ENCODE peak calls at places on chromosomes 5 and 9, in four cellular contexts. One of them, this sample, is unnamed.
A peak's percentile ranks its signal among the peaks of the same experiment; 100 is the strongest.

GRCh38 chr5:32711693-32712462 is 757 bp downstream of the NPR3 start:
- DNase-seq in AG04449: no peak
- DNase-seq in choroid plexus epithelial cell: peak; percentile 25
- DNase-seq in AG09309: no peak
- DNase-seq in this sample: no peak

GRCh38 chr5:53549792-53550191 is 10.6 kb upstream of the NDUFS4 start:
- DNase-seq in AG09309: no peak
- DNase-seq in choroid plexus epithelial cell: no peak
- DNase-seq in AG04449: no peak
- DNase-seq in this sample: no peak

GRCh38 chr9:72997387-72997995 is 44.6 kb upstream of the ALDH1A1 start:
- DNase-seq in choroid plexus epithelial cell: no peak
- DNase-seq in AG04449: no peak
- DNase-seq in AG09309: no peak
- DNase-seq in this sample: no peak

GRCh38 chr5:133754575-133755169 is 142.3 kb upstream of the FSTL4 start:
- DNase-seq in AG09309: no peak
- DNase-seq in AG04449: no peak
- DNase-seq in choroid plexus epithelial cell: peak; percentile 66
- DNase-seq in this sample: peak; percentile 3

GRCh38 chr9:135797507-135798302 is 95.7 kb downstream of the KCNT1 start:
- DNase-seq in AG04449: no peak
- DNase-seq in choroid plexus epithelial cell: peak; percentile 51
- DNase-seq in AG09309: no peak
- DNase-seq in this sample: no peak

GRCh38 chr9:133787749-133788015 is 49.5 kb upstream of the SARDH start:
- DNase-seq in choroid plexus epithelial cell: peak; percentile 33
- DNase-seq in AG09309: no peak
- DNase-seq in AG04449: no peak
- DNase-seq in this sample: no peak

GRCh38 chr5:55714339-55714738 is 2.2 kb upstream of the SLC38A9 start:
- DNase-seq in AG09309: no peak
- DNase-seq in choroid plexus epithelial cell: no peak
- DNase-seq in AG04449: no peak
- DNase-seq in this sample: no peak

GRCh38 chr5:64147849-64148441 is 17.7 kb upstream of the RNF180 start:
- DNase-seq in AG09309: peak; percentile 7
- DNase-seq in choroid plexus epithelial cell: peak; percentile 70
- DNase-seq in AG04449: no peak
- DNase-seq in this sample: no peak

GRCh38 chr5:141848771-141849370 is 29.3 kb downstream of the PCDH1 start:
- DNase-seq in AG04449: no peak
- DNase-seq in choroid plexus epithelial cell: peak; percentile 44
- DNase-seq in AG09309: no peak
- DNase-seq in this sample: no peak

GRCh38 chr5:11737010-11737409 is 167.2 kb downstream of the CTNND2 start:
- DNase-seq in choroid plexus epithelial cell: no peak
- DNase-seq in AG09309: no peak
- DNase-seq in AG04449: no peak
- DNase-seq in this sample: no peak

GRCh38 chr5:79689541-79690466 is at the start of gene CMYA5:
- DNase-seq in AG09309: no peak
- DNase-seq in choroid plexus epithelial cell: peak; percentile 31
- DNase-seq in AG04449: no peak
- DNase-seq in this sample: no peak

GRCh38 chr9:94150890-94151660 is 66.8 kb downstream of the PTPDC1 start:
- DNase-seq in AG04449: no peak
- DNase-seq in choroid plexus epithelial cell: no peak
- DNase-seq in AG09309: no peak
- DNase-seq in this sample: no peak

GRCh38 chr5:58358436-58358835 is 101.5 kb downstream of the PLK2 start:
- DNase-seq in AG09309: no peak
- DNase-seq in AG04449: no peak
- DNase-seq in choroid plexus epithelial cell: no peak
- DNase-seq in this sample: no peak

GRCh38 chr5:1658665-1659064 is 134.9 kb upstream of the LPCAT1 start:
- DNase-seq in AG04449: no peak
- DNase-seq in choroid plexus epithelial cell: no peak
- DNase-seq in AG09309: no peak
- DNase-seq in this sample: no peak

GRCh38 chr5:139795074-139796001 is at the start of gene PSD2:
- DNase-seq in AG04449: no peak
- DNase-seq in AG09309: no peak
- DNase-seq in choroid plexus epithelial cell: no peak
- DNase-seq in this sample: no peak

GRCh38 chr9:123997665-123998277 is 13.8 kb upstream of the LHX2 start:
- DNase-seq in AG09309: no peak
- DNase-seq in AG04449: no peak
- DNase-seq in choroid plexus epithelial cell: peak; percentile 25
- DNase-seq in this sample: no peak

GRCh38 chr5:163943546-163943945 is 438.1 kb downstream of the MAT2B start:
- DNase-seq in AG09309: no peak
- DNase-seq in AG04449: no peak
- DNase-seq in choroid plexus epithelial cell: no peak
- DNase-seq in this sample: no peak

GRCh38 chr9:92620870-92621269 is 49.1 kb downstream of the IPPK start:
- DNase-seq in choroid plexus epithelial cell: no peak
- DNase-seq in AG09309: no peak
- DNase-seq in AG04449: no peak
- DNase-seq in this sample: no peak

GRCh38 chr9:112925058-112925641 is 34.5 kb upstream of the SLC46A2 start:
- DNase-seq in choroid plexus epithelial cell: peak; percentile 49
- DNase-seq in AG04449: no peak
- DNase-seq in AG09309: no peak
- DNase-seq in this sample: no peak

GRCh38 chr9:22718653-22719052 is 272.0 kb downstream of the DMRTA1 start:
- DNase-seq in AG09309: no peak
- DNase-seq in AG04449: no peak
- DNase-seq in choroid plexus epithelial cell: no peak
- DNase-seq in this sample: no peak

DNA sequence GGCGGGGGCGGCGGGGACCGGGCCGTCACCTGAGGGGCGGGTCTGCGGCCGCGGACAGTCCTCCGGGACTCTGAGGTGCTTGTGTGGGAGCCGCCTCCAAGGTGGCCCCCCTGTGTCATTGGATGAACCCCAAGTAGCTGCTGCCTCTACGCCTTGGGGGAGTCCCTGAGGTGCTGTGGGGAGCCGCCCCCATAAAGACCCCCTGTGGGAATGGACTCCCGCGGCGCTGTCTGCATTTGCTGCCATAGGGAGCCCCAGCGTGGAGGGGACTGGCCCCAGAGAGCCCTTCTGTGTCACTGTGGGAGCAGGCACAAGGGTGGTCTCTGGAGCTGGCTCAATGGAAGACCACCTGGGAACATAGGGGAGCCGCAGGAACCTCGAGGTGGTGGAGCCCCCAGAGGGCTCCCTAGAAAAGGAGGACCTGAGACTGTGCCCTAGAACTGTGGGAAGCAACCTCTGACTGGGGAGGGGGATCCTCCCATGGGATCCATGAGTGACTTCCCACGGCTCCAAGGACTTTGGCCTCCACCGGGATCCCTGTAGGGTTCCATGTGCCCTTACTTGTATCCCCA is 412 bp downstream of the PHF24 start:
- DNase-seq in choroid plexus epithelial cell: no peak
- DNase-seq in AG09309: no peak
- DNase-seq in AG04449: no peak
- DNase-seq in this sample: no peak
- H3K4me3 ChIP-seq in choroid plexus epithelial cell: no peak overlapping the region
- H3K4me3 ChIP-seq in AG09309: no peak overlapping the region
- H3K4me3 ChIP-seq in AG04449: peak overlapping the region; percentile 8
- H3K4me3 ChIP-seq in this sample: peak overlapping the region; percentile 21

GRCh38 chr9:128764361-128764760 is 7.4 kb downstream of the ZER1 start:
- DNase-seq in choroid plexus epithelial cell: no peak
- DNase-seq in AG09309: no peak
- DNase-seq in AG04449: no peak
- DNase-seq in this sample: no peak
- TF ChIP-seq CTCF in choroid plexus epithelial cell: no peak
- TF ChIP-seq CTCF in AG09309: no peak
- TF ChIP-seq CTCF in AG04449: no peak
- TF ChIP-seq CTCF in this sample: no peak

DNA sequence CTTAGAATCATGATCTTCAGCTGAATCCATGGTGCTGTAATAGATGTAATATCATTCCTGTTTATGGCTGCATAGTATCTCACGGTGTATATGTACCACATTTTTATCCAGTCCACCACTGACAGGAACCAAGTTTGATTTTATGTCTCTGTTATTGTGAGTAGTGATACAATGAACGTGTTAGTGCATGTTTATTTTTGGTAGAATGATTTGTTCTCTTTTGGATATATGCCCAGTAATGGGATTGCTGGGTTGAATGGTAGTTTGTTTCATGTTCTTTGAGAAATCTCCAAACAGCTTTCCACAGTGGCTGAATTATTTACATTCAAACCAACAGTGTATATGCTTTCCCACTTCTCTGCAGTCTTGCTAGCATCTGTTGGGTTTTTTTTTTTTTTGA is 175.1 kb upstream of the CDH10 start:
- DNase-seq in choroid plexus epithelial cell: no peak
- DNase-seq in AG09309: no peak
- DNase-seq in AG04449: no peak
- DNase-seq in this sample: no peak
- H3K4me3 ChIP-seq in choroid plexus epithelial cell: no peak overlapping the region
- H3K4me3 ChIP-seq in AG09309: no peak overlapping the region
- H3K4me3 ChIP-seq in AG04449: no peak overlapping the region
- H3K4me3 ChIP-seq in this sample: no peak overlapping the region

GRCh38 chr5:36730537-36731216 is 124.3 kb downstream of the SLC1A3 start:
- DNase-seq in AG09309: no peak
- DNase-seq in choroid plexus epithelial cell: no peak
- DNase-seq in AG04449: no peak
- DNase-seq in this sample: no peak

GRCh38 chr5:36733183-36733582 is 126.8 kb downstream of the SLC1A3 start:
- DNase-seq in AG09309: no peak
- DNase-seq in choroid plexus epithelial cell: no peak
- DNase-seq in AG04449: no peak
- DNase-seq in this sample: no peak

GRCh38 chr5:36728697-36729543 is 122.5 kb downstream of the SLC1A3 start:
- DNase-seq in choroid plexus epithelial cell: peak; percentile 84
- DNase-seq in AG09309: no peak
- DNase-seq in AG04449: peak; percentile 19
- DNase-seq in this sample: no peak

GRCh38 chr5:36739751-36740221 is 133.4 kb downstream of the SLC1A3 start:
- DNase-seq in AG09309: no peak
- DNase-seq in choroid plexus epithelial cell: peak; percentile 89
- DNase-seq in AG04449: no peak
- DNase-seq in this sample: no peak

DNA sequence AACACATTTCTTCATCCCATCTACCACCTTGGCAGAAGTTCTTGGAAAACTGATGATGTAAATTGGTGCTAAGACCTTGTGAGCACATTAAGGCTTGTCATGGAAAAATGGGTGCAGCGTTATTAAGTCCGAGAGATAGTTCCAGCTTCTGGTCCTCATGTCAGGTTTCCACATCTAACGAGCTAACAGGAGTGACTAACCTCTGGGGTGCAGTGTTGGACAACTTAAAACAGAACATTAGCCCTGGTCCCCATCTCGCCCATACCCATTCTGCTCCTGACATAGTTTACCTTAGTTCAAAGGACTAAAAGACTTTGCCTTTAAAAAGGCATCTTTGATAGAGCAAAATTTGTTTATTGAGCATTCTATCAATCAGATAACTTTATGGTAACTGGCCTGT is 128.0 kb downstream of the SLC1A3 start:
- DNase-seq in choroid plexus epithelial cell: peak; percentile 71
- DNase-seq in AG04449: no peak
- DNase-seq in AG09309: no peak
- DNase-seq in this sample: no peak
- TF ChIP-seq CTCF in choroid plexus epithelial cell: peak; percentile 46
- TF ChIP-seq CTCF in AG04449: peak; percentile 5
- TF ChIP-seq CTCF in AG09309: peak; percentile 23
- TF ChIP-seq CTCF in this sample: peak; percentile 28

GRCh38 chr5:177509991-177510566 is 453 bp upstream of the DOK3 start:
- DNase-seq in AG09309: no peak
- DNase-seq in AG04449: no peak
- DNase-seq in choroid plexus epithelial cell: no peak
- DNase-seq in this sample: no peak
- H3K4me3 ChIP-seq in AG09309: no peak overlapping the region
- H3K4me3 ChIP-seq in AG04449: no peak overlapping the region
- H3K4me3 ChIP-seq in choroid plexus epithelial cell: no peak overlapping the region
- H3K4me3 ChIP-seq in this sample: no peak overlapping the region

DNA sequence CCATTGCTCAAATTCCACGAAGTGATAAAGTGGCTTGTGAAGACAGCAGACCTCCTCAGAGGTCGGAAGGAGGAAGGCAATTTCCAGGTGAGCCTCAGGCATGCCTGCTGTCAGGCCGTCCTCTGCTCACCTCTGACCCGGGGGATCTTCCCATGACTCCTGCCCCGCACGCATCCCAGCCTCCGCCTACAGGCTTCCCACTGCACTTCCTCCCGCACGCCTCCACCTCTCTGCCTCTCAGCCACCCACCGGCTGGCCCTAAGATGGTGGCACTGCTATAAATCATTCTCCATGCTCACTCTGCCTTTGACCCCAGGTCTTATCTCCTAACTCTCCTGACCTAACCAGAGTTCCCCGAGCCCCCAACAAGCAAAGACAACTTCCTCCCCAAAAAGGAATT is 49.4 kb upstream of the DNAH5 start:
- DNase-seq in AG09309: no peak
- DNase-seq in choroid plexus epithelial cell: no peak
- DNase-seq in AG04449: no peak
- DNase-seq in this sample: no peak
- TF ChIP-seq CTCF in AG09309: no peak
- TF ChIP-seq CTCF in choroid plexus epithelial cell: no peak
- TF ChIP-seq CTCF in AG04449: no peak
- TF ChIP-seq CTCF in this sample: no peak

DNA sequence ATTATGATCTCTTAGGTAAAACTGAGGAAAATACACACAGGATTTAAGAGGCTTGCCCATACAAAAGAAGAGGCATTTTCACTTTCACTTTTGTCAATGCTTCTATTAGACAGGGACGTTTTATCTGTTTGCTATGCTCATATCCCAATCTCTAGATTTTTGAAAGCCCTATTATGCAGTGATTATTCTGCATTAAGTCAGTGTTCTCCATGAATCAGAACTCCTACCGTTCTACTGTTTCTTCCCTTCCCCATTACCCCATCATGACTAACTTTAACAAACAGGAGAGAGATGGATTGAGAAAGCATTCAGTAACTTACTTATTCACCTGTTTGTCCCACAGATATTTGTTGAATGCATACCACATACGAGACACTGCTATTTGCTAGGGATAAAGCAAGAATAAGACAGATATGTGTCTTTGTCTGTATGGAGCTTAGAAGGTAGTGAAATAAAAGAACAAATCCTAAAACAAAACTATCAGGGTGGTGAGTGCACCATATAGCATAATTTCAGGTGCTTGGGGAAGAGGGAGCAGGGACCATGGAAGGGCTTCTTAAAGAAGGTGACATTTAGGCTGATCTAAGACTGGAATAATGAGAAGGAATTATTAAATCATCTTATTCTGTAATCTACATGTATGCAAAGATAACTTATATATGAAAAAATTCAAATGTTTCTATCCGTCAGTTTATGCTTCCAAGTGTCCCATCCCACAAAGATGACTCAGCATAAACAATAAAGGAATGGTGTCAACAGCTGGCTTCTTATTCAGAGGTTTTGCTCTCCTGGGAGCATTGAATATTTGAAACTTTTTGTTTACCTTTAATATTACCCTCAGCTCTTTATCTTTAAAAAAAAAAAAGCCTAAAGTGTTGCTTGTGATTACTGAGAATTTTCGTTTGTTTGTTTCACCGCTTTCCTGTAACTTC is 328.1 kb downstream of the HINT1 start:
- DNase-seq in AG04449: no peak
- DNase-seq in AG09309: no peak
- DNase-seq in choroid plexus epithelial cell: peak; percentile 35
- DNase-seq in this sample: no peak
- H3K4me3 ChIP-seq in AG04449: peak overlapping the region; percentile 2
- H3K4me3 ChIP-seq in AG09309: no peak overlapping the region
- H3K4me3 ChIP-seq in choroid plexus epithelial cell: peak overlapping the region; percentile 46
- H3K4me3 ChIP-seq in this sample: peak overlapping the region; percentile 19